ENCODE peak calls at places on chromosomes 13 and 19, in six cellular contexts. H is CD8-positive, alpha-beta T cell; A is endodermal cell; U is IMR-90; M is HL-60; T is hepatocyte. C is an unnamed sample.

GRCh38 chr19:46620716-46621115 is 4.2 kb downstream of the PTGIR start:
- DNase-seq in H (no peak), M (no peak), T (no peak), U (peak; percentile 85), A (no peak), C (peak; percentile 28)

GRCh38 chr19:31118292-31118925 is 230.8 kb downstream of the TSHZ3 start:
- DNase-seq in H (no peak), T (no peak), M (no peak), A (no peak), U (no peak), C (no peak)

GRCh38 chr13:52882803-52883202 is 34.4 kb upstream of the PCDH8 start:
- DNase-seq in A (peak; percentile 20), M (no peak), T (no peak), H (no peak), U (no peak), C (no peak)

GRCh38 chr19:801861-802496 is 4.7 kb downstream of the PTBP1 start:
- DNase-seq in U (peak; percentile 44), H (no peak), M (no peak), T (no peak), A (no peak), C (no peak)

GRCh38 chr19:33436360-33437345 is 63.1 kb downstream of the CEBPG start:
- DNase-seq in M (no peak), H (no peak), T (no peak), U (no peak), A (no peak), C (no peak)

GRCh38 chr19:41939861-41940442 is 11.7 kb upstream of the ERFL start:
- DNase-seq in U (no peak), A (peak; percentile 81), H (no peak), M (no peak), T (peak; percentile 60), C (no peak)

GRCh38 chr19:50567052-50567841 is 988 bp downstream of the LRRC4B start:
- DNase-seq in T (no peak), M (no peak), A (peak; percentile 59), H (no peak), U (no peak), C (no peak)

GRCh38 chr19:51873097-51873496 is 14.7 kb downstream of the ZNF577 start:
- DNase-seq in H (no peak), U (no peak), A (no peak), M (no peak), T (no peak), C (no peak)

GRCh38 chr19:1102407-1103106 is 1.2 kb upstream of the GPX4 start:
- DNase-seq in H (no peak), U (peak; percentile 100), M (no peak), T (peak; percentile 89), A (no peak), C (peak; percentile 96)

GRCh38 chr13:51638497-51638871 is 54.2 kb downstream of the WDFY2 start:
- DNase-seq in H (no peak), M (no peak), U (no peak), A (no peak), T (no peak), C (no peak)

GRCh38 chr13:60431108-60431700 is 34.2 kb downstream of the TDRD3 start:
- DNase-seq in U (peak; percentile 72), M (peak; percentile 36), H (no peak), A (no peak), T (peak; percentile 69), C (peak; percentile 26)

GRCh38 chr13:97319088-97319487 is 97.0 kb downstream of the MBNL2 start:
- DNase-seq in T (no peak), U (peak; percentile 54), H (no peak), M (no peak), A (no peak), C (peak; percentile 27)

GRCh38 chr13:31207630-31208549 is 8.1 kb downstream of the B3GLCT start:
- DNase-seq in H (no peak), T (peak; percentile 28), A (no peak), M (no peak), U (peak; percentile 73), C (peak; percentile 38)

GRCh38 chr19:38709119-38709518 is 35.2 kb downstream of the CAPN12 start:
- DNase-seq in H (no peak), A (no peak), U (no peak), T (no peak), M (no peak), C (no peak)

GRCh38 chr13:66977156-66977555 is 253.0 kb downstream of the PCDH9 start:
- DNase-seq in A (no peak), H (no peak), T (no peak), M (no peak), U (peak; percentile 41), C (no peak)

GRCh38 chr13:43269037-43269476 is 245.7 kb downstream of the DNAJC15 start:
- DNase-seq in T (peak; percentile 86), H (no peak), M (no peak), U (peak; percentile 98), A (no peak), C (peak; percentile 88)

GRCh38 chr19:18529782-18530181 is 7.9 kb upstream of the ELL start:
- DNase-seq in A (no peak), H (no peak), T (no peak), M (no peak), U (no peak), C (no peak)

GRCh38 chr19:23762884-23763711 is 4.4 kb upstream of the ZNF681 start:
- DNase-seq in H (peak; percentile 77), M (no peak), T (peak; percentile 92), U (peak; percentile 13), A (peak; percentile 95), C (peak; percentile 60)

GRCh38 chr19:2385053-2385721 is 25.1 kb downstream of the TMPRSS9 start:
- DNase-seq in M (peak; percentile 19), T (peak; percentile 76), U (peak; percentile 79), A (peak; percentile 93), H (no peak), C (peak; percentile 59)

GRCh38 chr13:49366841-49367240 is 77.0 kb downstream of the CAB39L start:
- DNase-seq in H (no peak), T (no peak), M (no peak), U (peak; percentile 39), A (no peak), C (no peak)

GRCh38 chr19:39409886-39410619 is 2.4 kb upstream of the PLEKHG2 start:
- DNase-seq in U (no peak), A (no peak), T (peak; percentile 91), H (no peak), M (peak; percentile 76), C (peak; percentile 67)

GRCh38 chr13:76886292-76887061 is at the start of gene KCTD12:
- DNase-seq in M (peak; percentile 60), T (peak; percentile 93), U (peak; percentile 73), A (peak; percentile 87), H (peak; percentile 73), C (peak; percentile 69)

GRCh38 chr19:11293468-11294389 is 2.2 kb upstream of the TSPAN16 start:
- DNase-seq in A (peak; percentile 99), T (peak; percentile 95), M (peak; percentile 99), H (peak; percentile 69), U (peak; percentile 87), C (peak; percentile 85)

GRCh38 chr19:11291991-11292390 is 4.0 kb upstream of the TSPAN16 start:
- DNase-seq in A (no peak), H (no peak), T (no peak), M (peak; percentile 25), U (no peak), C (no peak)

GRCh38 chr19:11295180-11295579 is 780 bp upstream of the TSPAN16 start:
- DNase-seq in U (no peak), A (no peak), T (no peak), M (no peak), H (no peak), C (no peak)

GRCh38 chr19:11296264-11296663 is 304 bp downstream of the TSPAN16 start:
- DNase-seq in M (peak; percentile 70), H (no peak), U (no peak), A (no peak), T (no peak), C (no peak)

DNA sequence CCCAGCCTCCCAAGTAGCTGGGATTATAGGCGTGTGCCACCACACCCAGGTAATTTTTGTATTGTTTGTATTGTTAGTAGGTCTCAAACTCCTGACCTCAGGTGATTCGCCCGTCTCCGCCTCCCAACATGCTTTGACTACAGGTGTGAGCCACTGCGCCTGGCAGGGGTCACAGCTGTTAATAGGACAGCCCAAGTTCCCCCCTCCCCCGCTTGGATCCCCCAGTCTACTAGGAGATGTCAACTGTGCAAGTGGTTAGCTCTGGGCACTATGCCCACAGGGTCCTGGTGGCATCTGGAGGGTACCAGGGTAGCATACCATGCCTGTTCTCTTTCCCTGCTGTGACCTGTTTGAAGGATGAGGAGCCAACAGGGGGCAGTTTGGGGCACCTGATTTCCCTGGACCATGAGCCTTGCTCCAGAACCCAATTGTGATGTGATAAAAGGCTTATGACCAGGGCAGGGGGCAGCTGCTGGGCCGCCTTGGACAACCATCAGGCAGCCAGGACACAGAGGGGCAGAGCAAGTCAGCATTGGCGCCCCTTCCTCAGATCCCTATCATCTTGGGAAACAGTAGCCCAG is at the start of gene TSPAN16:
- DNase-seq in A (peak; percentile 62), H (no peak), M (no peak), U (no peak), T (no peak), C (no peak)
- H3K27ac ChIP-seq in A (no peak within 1 kb of the TSS), H (no peak within 1 kb of the TSS), M (peak within 1 kb of the TSS; percentile 74), U (no peak within 1 kb of the TSS), T (peak within 1 kb of the TSS; percentile 3), C (no peak within 1 kb of the TSS)

GRCh38 chr19:14473073-14473790 is 1.9 kb downstream of the PTGER1 start:
- DNase-seq in U (no peak), M (no peak), T (no peak), H (no peak), A (no peak), C (no peak)
- H3K4me3 ChIP-seq in U (no peak overlapping the region), M (no peak overlapping the region), T (no peak overlapping the region), H (no peak overlapping the region), A (no peak overlapping the region), C (no peak overlapping the region)

GRCh38 chr19:44003461-44004134 is 841 bp downstream of the ZNF230 start:
- DNase-seq in U (no peak), M (peak; percentile 29), T (peak; percentile 23), A (peak; percentile 60), H (no peak), C (no peak)
- H3K27ac ChIP-seq in U (peak overlapping the region; percentile 18), M (peak overlapping the region; percentile 72), T (peak overlapping the region; percentile 85), A (no peak overlapping the region), H (peak overlapping the region; percentile 59), C (no peak overlapping the region)

DNA sequence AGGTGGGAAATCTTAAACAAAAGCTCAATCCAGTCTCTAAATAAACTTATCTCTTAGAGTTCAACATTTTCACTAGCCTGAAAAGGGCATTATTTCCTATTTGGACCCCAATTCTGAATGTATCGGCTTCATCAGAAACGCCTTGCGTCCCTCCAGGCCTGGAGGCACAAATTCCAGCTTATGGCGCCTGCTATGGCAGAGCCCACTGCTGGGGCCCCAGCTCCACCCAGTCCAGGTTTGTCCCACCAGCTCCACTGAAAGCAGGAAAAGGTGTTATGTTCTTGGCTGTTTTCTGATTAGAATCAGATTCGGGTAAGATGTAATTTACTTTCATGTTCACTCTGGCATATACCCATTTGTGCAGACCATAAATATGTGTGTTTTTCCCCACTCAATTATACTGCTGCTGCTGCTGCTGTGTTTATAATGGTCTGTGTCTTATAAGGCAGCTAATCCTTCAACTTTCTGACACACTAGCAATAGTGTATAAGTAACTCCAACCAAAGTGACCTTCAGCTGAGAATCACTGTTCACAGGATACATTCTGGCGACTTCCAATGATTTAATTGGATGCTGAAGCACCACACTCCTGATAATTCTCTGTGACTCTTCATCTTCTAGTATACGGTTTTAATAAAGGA is 6.4 kb downstream of the IRS2 start:
- DNase-seq in T (no peak), U (no peak), M (no peak), A (no peak), H (no peak), C (no peak)
- H3K4me3 ChIP-seq in T (peak overlapping the region; percentile 18), U (no peak overlapping the region), M (peak overlapping the region; percentile 60), A (peak overlapping the region; percentile 73), H (no peak overlapping the region), C (peak overlapping the region; percentile 58)

GRCh38 chr19:40603719-40604646 is 2.8 kb downstream of the LTBP4 start:
- DNase-seq in M (peak; percentile 95), A (peak; percentile 100), T (peak; percentile 99), H (peak; percentile 92), U (peak; percentile 92), C (peak; percentile 95)
- H3K27ac ChIP-seq in M (no peak overlapping the region), A (peak overlapping the region; percentile 69), T (peak overlapping the region; percentile 86), H (no peak overlapping the region), U (peak overlapping the region; percentile 96), C (no peak overlapping the region)

C was measured in brain microvascular endothelial cell.